ENCODE peak calls at places on chromosome X, in eight cellular contexts. J is H1, U is SK-N-SH, X is HCT116, W is K562, O is endothelial cell of umbilical vein, D is GM12878, N is HepG2. E is an unnamed sample.
A peak's percentile ranks its signal among the peaks of the same experiment; 100 is the strongest.

GRCh38 chrX:39753296-39753996 is 344.3 kb downstream of the BCOR start:
- DNase-seq in J (no peak), U (no peak), X (no peak), W (peak; percentile 46), O (peak; percentile 87), D (no peak), N (no peak), E (no peak)

GRCh38 chrX:117743469-117744251 is 372.9 kb downstream of the KLHL13 start:
- DNase-seq in J (no peak), U (peak; percentile 22), X (no peak), W (no peak), O (no peak), D (no peak), N (peak; percentile 1), E (no peak)

GRCh38 chrX:109577055-109577454 is 40.4 kb downstream of the NXT2 start:
- DNase-seq in J (no peak), U (no peak), X (no peak), W (no peak), O (no peak), D (no peak), N (no peak), E (no peak)

GRCh38 chrX:39772057-39772832 is 325.5 kb downstream of the BCOR start:
- DNase-seq in J (peak; percentile 78), U (no peak), X (no peak), W (peak; percentile 55), O (peak; percentile 44), D (no peak), N (peak; percentile 81), E (no peak)

GRCh38 chrX:6226646-6227444 is 1.8 kb downstream of the NLGN4X start:
- DNase-seq in J (no peak), U (peak; percentile 68), X (no peak), W (no peak), O (no peak), D (no peak), N (no peak), E (no peak)

GRCh38 chrX:70525733-70526132 is 81.1 kb downstream of the DLG3 start:
- DNase-seq in J (no peak), U (no peak), X (no peak), W (no peak), O (no peak), D (no peak), N (peak; percentile 76), E (no peak)

GRCh38 chrX:7088968-7089615 is 58.4 kb upstream of the STS start:
- DNase-seq in J (no peak), U (no peak), X (no peak), W (no peak), O (no peak), D (no peak), N (no peak), E (no peak)

GRCh38 chrX:124736553-124737240 is 390.3 kb downstream of the SH2D1A start:
- DNase-seq in J (peak; percentile 44), U (no peak), X (no peak), W (no peak), O (no peak), D (no peak), N (no peak), E (no peak)

GRCh38 chrX:323721-324628 is 5.4 kb upstream of the GTPBP6 start:
- DNase-seq in J (no peak), U (peak; percentile 66), X (peak; percentile 67), W (no peak), O (no peak), D (no peak), N (peak; percentile 68), E (no peak)

GRCh38 chrX:40172169-40172979 is 74.6 kb upstream of the BCOR start:
- DNase-seq in J (no peak), U (no peak), X (no peak), W (peak; percentile 90), O (peak; percentile 58), D (no peak), N (no peak), E (no peak)

GRCh38 chrX:54921427-54922021 is 900 bp downstream of the TRO start:
- DNase-seq in J (peak; percentile 25), U (peak; percentile 83), X (no peak), W (no peak), O (peak; percentile 59), D (no peak), N (peak; percentile 40), E (peak; percentile 35)

GRCh38 chrX:122940199-122940598 is 243.9 kb upstream of the GRIA3 start:
- DNase-seq in J (no peak), U (no peak), X (no peak), W (no peak), O (no peak), D (no peak), N (no peak), E (no peak)

GRCh38 chrX:86047174-86047991 is at the start of gene CHM:
- DNase-seq in J (no peak), U (peak; percentile 77), X (peak; percentile 57), W (peak; percentile 74), O (peak; percentile 93), D (peak; percentile 63), N (peak; percentile 80), E (peak; percentile 77)

GRCh38 chrX:19825271-19825670 is 62.1 kb downstream of the SH3KBP1 start:
- DNase-seq in J (no peak), U (no peak), X (no peak), W (no peak), O (no peak), D (no peak), N (no peak), E (no peak)

GRCh38 chrX:20514358-20514757 is 247.6 kb upstream of the RPS6KA3 start:
- DNase-seq in J (no peak), U (no peak), X (peak; percentile 58), W (peak; percentile 3), O (peak; percentile 65), D (no peak), N (peak; percentile 16), E (no peak)

GRCh38 chrX:66633541-66633940 is 5.3 kb downstream of the EDA2R start:
- DNase-seq in J (no peak), U (no peak), X (no peak), W (no peak), O (no peak), D (no peak), N (no peak), E (no peak)

GRCh38 chrX:11532291-11533075 is 133.2 kb downstream of the ARHGAP6 start:
- DNase-seq in J (no peak), U (no peak), X (no peak), W (peak; percentile 70), O (no peak), D (no peak), N (no peak), E (no peak)

GRCh38 chrX:104270916-104271512 is 16.3 kb upstream of the ESX1 start:
- DNase-seq in J (no peak), U (no peak), X (peak; percentile 50), W (peak; percentile 9), O (peak; percentile 62), D (no peak), N (peak; percentile 1), E (peak; percentile 8)

GRCh38 chrX:152480269-152481212 is 29.4 kb upstream of the GABRA3 start:
- DNase-seq in J (no peak), U (no peak), X (no peak), W (no peak), O (no peak), D (no peak), N (no peak), E (no peak)

GRCh38 chrX:9638871-9639270 is 126.8 kb downstream of the GPR143 start:
- DNase-seq in J (no peak), U (no peak), X (no peak), W (no peak), O (peak; percentile 15), D (no peak), N (no peak), E (no peak)

GRCh38 chrX:9635368-9635767 is 130.3 kb downstream of the GPR143 start:
- DNase-seq in J (no peak), U (no peak), X (no peak), W (no peak), O (no peak), D (no peak), N (no peak), E (no peak)

DNA sequence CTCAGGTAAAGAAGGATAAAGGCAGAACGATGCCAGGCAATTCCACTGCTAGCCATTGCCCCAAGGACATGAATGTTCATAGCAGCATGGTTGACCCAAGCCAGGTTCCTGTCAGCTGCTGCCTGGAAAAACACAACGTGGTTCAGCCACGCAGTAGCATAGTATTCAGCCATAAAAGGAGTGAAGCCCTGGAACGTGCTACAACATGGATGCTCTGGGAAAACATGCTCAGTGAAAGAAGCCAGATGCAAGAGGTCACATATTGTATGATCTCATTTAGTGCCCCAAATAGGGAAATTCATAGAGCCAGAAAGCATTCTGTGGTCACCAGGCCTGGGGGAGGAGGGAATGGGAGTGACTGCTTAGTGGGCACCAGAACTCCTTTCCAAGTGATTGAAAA is 129.8 kb downstream of the GPR143 start:
- DNase-seq in J (no peak), U (no peak), X (no peak), W (no peak), O (no peak), D (no peak), N (no peak), E (no peak)
- TF ChIP-seq POLR2AphosphoS5 in J (no peak), U (no peak), X (no peak), W (no peak), O (no peak), D (no peak), N (no peak), E (no peak)

DNA sequence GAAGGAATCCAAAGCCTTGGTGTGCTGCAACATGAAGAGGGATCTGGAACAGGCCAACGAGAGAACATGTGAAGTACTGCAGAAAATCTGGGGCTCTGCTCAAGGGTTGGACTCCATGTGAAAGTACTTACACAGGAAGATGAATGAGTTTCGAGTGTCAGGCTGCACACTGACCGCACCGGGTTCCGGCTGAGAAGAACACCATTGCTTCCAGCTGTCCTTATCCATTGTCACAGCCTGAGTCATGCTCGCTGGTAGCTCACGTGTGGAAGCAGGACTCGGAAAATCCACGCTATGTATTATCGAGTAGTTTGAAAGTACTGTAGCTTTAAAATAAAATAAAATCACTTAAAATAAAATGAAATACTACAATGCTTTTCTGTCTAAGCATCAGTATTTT is 50.4 kb upstream of the TBL1X start:
- DNase-seq in J (no peak), U (no peak), X (no peak), W (no peak), O (no peak), D (no peak), N (no peak), E (no peak)
- H3K9ac ChIP-seq in J (no peak overlapping the region), U (no peak overlapping the region), X (no peak overlapping the region), W (no peak overlapping the region), O (no peak overlapping the region), D (no peak overlapping the region), N (no peak overlapping the region), E (no peak overlapping the region)

GRCh38 chrX:68299923-68300322 is 133.4 kb downstream of the OPHN1 start:
- DNase-seq in J (no peak), U (no peak), X (no peak), W (no peak), O (no peak), D (no peak), N (no peak), E (no peak)
- H3K27ac ChIP-seq in J (no peak overlapping the region), U (no peak overlapping the region), X (no peak overlapping the region), W (no peak overlapping the region), O (no peak overlapping the region), D (no peak overlapping the region), N (no peak overlapping the region), E (no peak overlapping the region)

GRCh38 chrX:38142598-38142997 is 78.1 kb downstream of the SRPX start:
- DNase-seq in J (no peak), U (no peak), X (no peak), W (no peak), O (peak; percentile 13), D (no peak), N (no peak), E (no peak)
- TF ChIP-seq POLR2AphosphoS5 in J (no peak), U (no peak), X (no peak), W (no peak), O (no peak), D (no peak), N (no peak), E (no peak)